ENCODE peak calls at places on chromosome 6, in seven cellular contexts. B is colonic mucosa, W is PC-3, Y is A549, D is thoracic aorta, A is left ventricle myocardium inferior, N is heart right ventricle. O is an unnamed sample.
A peak's percentile ranks its signal among the peaks of the same experiment; 100 is the strongest.

GRCh38 chr6:140773276-140773675 is 1359.4 kb upstream of the GJE1 start:
- DNase-seq in B (no peak), N (no peak), A (no peak), Y (no peak), D (no peak), W (peak; percentile 10), O (no peak)

GRCh38 chr6:13009031-13009430 is 292.5 kb downstream of the PHACTR1 start:
- DNase-seq in D (no peak), W (no peak), Y (no peak), B (no peak), A (no peak), N (no peak), O (no peak)

GRCh38 chr6:145199961-145200360 is 535.4 kb downstream of the EPM2A start:
- DNase-seq in D (no peak), B (no peak), N (no peak), A (no peak), Y (no peak), W (peak; percentile 81), O (no peak)

GRCh38 chr6:1574895-1575212 is 34.9 kb upstream of the FOXC1 start:
- DNase-seq in D (no peak), W (no peak), N (no peak), A (no peak), B (no peak), Y (no peak), O (no peak)

GRCh38 chr6:128131566-128131965 is 230.7 kb upstream of the THEMIS start:
- DNase-seq in D (no peak), Y (no peak), B (no peak), N (no peak), W (peak; percentile 44), A (no peak), O (no peak)

GRCh38 chr6:7691675-7692452 is 34.0 kb upstream of the BMP6 start:
- DNase-seq in W (peak; percentile 91), Y (peak; percentile 90), D (no peak), A (no peak), N (no peak), B (peak; percentile 32), O (no peak)

GRCh38 chr6:78810698-78811097 is 56.7 kb upstream of the IRAK1BP1 start:
- DNase-seq in A (no peak), N (no peak), Y (no peak), B (no peak), W (peak; percentile 22), D (no peak), O (no peak)

GRCh38 chr6:70037445-70037844 is 171.1 kb downstream of the COL19A1 start:
- DNase-seq in B (no peak), Y (no peak), N (no peak), A (no peak), W (no peak), D (no peak), O (no peak)

GRCh38 chr6:113147544-113147943 is 709.6 kb upstream of the MARCKS start:
- DNase-seq in A (no peak), D (no peak), Y (no peak), N (no peak), W (no peak), B (no peak), O (no peak)

GRCh38 chr6:168695701-168696100 is 254.7 kb downstream of the SMOC2 start:
- DNase-seq in N (no peak), A (no peak), D (no peak), W (no peak), Y (no peak), B (no peak), O (no peak)

GRCh38 chr6:1608976-1609661 is 596 bp upstream of the FOXC1 start:
- DNase-seq in D (no peak), B (no peak), N (no peak), A (no peak), W (peak; percentile 27), Y (no peak), O (no peak)

GRCh38 chr6:53264337-53264736 is 84.4 kb downstream of the ELOVL5 start:
- DNase-seq in B (no peak), N (no peak), A (no peak), D (no peak), W (no peak), Y (no peak), O (no peak)

GRCh38 chr6:304833-305370 is 12.6 kb downstream of the DUSP22 start:
- DNase-seq in W (no peak), A (no peak), Y (no peak), D (no peak), B (no peak), N (no peak), O (no peak)

GRCh38 chr6:305371-306206 is 13.3 kb downstream of the DUSP22 start:
- DNase-seq in N (no peak), A (no peak), B (no peak), D (no peak), W (no peak), Y (no peak), O (no peak)

GRCh38 chr6:302760-303159 is 10.5 kb downstream of the DUSP22 start:
- DNase-seq in D (no peak), N (no peak), B (no peak), Y (no peak), A (no peak), W (no peak), O (no peak)

GRCh38 chr6:303263-303662 is 11.0 kb downstream of the DUSP22 start:
- DNase-seq in B (no peak), N (no peak), W (no peak), A (no peak), Y (no peak), D (no peak), O (no peak)

GRCh38 chr6:303948-304558 is 11.8 kb downstream of the DUSP22 start:
- DNase-seq in Y (no peak), N (no peak), D (no peak), B (no peak), A (no peak), W (no peak), O (no peak)
- TF ChIP-seq CTCF in Y (no peak), N (no peak), D (no peak), B (no peak), A (peak; percentile 25), W (peak; percentile 44), O (no peak)

DNA sequence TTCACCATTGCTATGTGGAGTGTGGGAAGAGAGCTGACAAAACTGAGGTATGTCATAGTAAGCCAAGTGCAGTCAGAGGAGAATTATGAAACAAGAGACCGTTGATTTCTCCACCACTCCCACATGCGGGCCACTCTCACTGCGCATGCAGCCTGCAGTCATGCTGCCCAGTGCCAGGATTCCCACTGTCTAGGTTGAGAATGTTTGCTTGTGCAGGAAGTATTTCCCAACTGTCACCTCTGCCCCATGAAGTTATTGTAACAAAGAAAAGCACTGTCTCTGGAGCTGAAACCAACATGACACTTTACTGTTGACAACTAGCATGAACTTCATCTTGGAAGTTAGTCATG is 18.7 kb upstream of the SFT2D1 start:
- DNase-seq in W (peak; percentile 8), N (peak; percentile 66), A (peak; percentile 45), B (no peak), D (no peak), Y (no peak), O (peak; percentile 63)
- H3K4me3 ChIP-seq in W (no peak overlapping the region), N (no peak overlapping the region), A (no peak overlapping the region), B (no peak overlapping the region), D (no peak overlapping the region), Y (no peak overlapping the region), O (no peak overlapping the region)

GRCh38 chr6:24949020-24949569 is 13.3 kb upstream of the RIPOR2 start:
- DNase-seq in W (no peak), N (no peak), Y (no peak), A (no peak), B (no peak), D (no peak), O (no peak)

GRCh38 chr6:24950210-24950941 is 14.6 kb upstream of the RIPOR2 start:
- DNase-seq in W (no peak), Y (no peak), N (no peak), D (no peak), A (no peak), B (no peak), O (no peak)

GRCh38 chr6:24945046-24945445 is 9.3 kb upstream of the RIPOR2 start:
- DNase-seq in B (no peak), W (no peak), D (no peak), A (no peak), N (no peak), Y (no peak), O (no peak)

GRCh38 chr6:24943774-24944173 is 8.0 kb upstream of the RIPOR2 start:
- DNase-seq in A (no peak), W (no peak), D (no peak), Y (no peak), N (no peak), B (no peak), O (no peak)

DNA sequence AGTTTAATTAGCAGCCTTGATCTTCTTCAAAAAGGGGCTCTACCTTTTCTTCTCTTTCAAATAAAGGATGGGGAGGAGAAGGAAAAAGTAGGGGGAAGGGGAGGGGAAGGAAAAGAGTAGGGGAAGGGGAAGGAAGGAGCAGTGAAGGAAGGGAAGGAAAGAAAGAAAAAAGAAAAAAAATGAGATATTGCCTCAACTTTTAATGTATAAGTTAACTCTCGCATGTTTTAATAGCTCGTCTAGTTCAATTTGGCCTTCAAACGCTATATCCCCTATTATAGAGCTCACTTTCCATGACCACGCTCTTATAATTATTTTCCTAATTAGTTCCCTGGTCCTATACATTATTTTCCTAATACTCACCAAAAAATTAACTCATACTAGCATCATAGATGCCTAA is 11.9 kb upstream of the RIPOR2 start:
- DNase-seq in B (no peak), A (no peak), N (no peak), W (no peak), Y (no peak), D (no peak), O (no peak)
- H3K4me1 ChIP-seq in B (no peaks in the 10 kb centered on the region), A (no peaks in the 10 kb centered on the region), N (no peaks in the 10 kb centered on the region), W (no peaks in the 10 kb centered on the region), Y (no peaks in the 10 kb centered on the region), D (no peaks in the 10 kb centered on the region), O (no peaks in the 10 kb centered on the region)

DNA sequence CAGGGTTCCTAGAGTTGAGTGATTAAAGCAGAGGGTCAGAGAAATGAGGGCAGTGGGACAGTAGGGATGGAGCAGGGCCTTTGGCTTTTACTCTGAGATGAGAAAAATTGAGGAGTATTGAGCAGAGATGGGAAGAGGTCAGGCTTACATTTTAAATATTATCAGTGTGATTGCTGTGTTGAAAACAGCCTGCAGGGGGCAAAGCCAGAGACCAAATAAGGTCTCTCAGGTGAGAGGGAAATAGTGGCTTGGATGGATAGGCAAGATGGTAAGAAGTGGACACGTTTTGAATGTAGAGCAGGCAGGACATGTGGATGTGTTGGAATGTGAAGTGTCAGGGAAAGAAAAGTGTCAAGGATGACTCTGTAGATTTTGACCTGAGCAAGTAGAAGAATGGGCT is 105.0 kb upstream of the MAP3K7 start:
- DNase-seq in A (no peak), B (no peak), N (no peak), W (no peak), D (no peak), Y (no peak), O (no peak)
- TF ChIP-seq CTCF in A (no peak), B (no peak), N (no peak), W (peak; percentile 47), D (no peak), Y (no peak), O (peak; percentile 16)

GRCh38 chr6:6587696-6588063 is 840 bp upstream of the LY86 start:
- DNase-seq in N (no peak), A (no peak), D (no peak), Y (no peak), B (no peak), W (no peak), O (no peak)
- H3K4me3 ChIP-seq in N (no peak overlapping the region), A (no peak overlapping the region), D (no peak overlapping the region), Y (no peak overlapping the region), B (no peak overlapping the region), W (no peak overlapping the region), O (no peak overlapping the region)

GRCh38 chr6:131124341-131125071 is 10.8 kb upstream of the AKAP7 start:
- DNase-seq in Y (no peak), D (no peak), A (no peak), B (no peak), W (peak; percentile 23), N (no peak), O (no peak)
- H3K4me1 ChIP-seq in Y (peaks cover 3% of the 10 kb centered on the region), D (no peaks in the 10 kb centered on the region), A (no peaks in the 10 kb centered on the region), B (no peaks in the 10 kb centered on the region), W (peaks cover 3% of the 10 kb centered on the region), N (no peaks in the 10 kb centered on the region), O (no peaks in the 10 kb centered on the region)

O was measured in testis.